ENCODE peak calls at places on chromosomes 12 and 14, in six cellular contexts. A, C, O, T, M and F are unnamed samples.

GRCh38 chr14:54253195-54253947 is 143.4 kb upstream of the CDKN3 start:
- DNase-seq in M (no peak), C (no peak), O (no peak), A (peak; percentile 99), T (no peak), F (no peak)

GRCh38 chr12:85874064-85874463 is at the start of gene NTS:
- DNase-seq in C (no peak), M (no peak), O (no peak), A (peak; percentile 15), T (no peak), F (no peak)

GRCh38 chr14:36020120-36021029 is 156.1 kb downstream of the PTCSC3 start:
- DNase-seq in O (no peak), M (no peak), T (no peak), A (no peak), C (no peak), F (no peak)

GRCh38 chr12:63410197-63410596 is 258.1 kb downstream of the DPY19L2 start:
- DNase-seq in A (no peak), M (no peak), O (no peak), T (no peak), C (no peak), F (no peak)

GRCh38 chr14:101221549-101222160 is 318.1 kb upstream of the RTL1 start:
- DNase-seq in O (no peak), T (no peak), C (no peak), A (no peak), M (no peak), F (no peak)

GRCh38 chr12:77914089-77914488 is 83.4 kb downstream of the NAV3 start:
- DNase-seq in A (no peak), T (no peak), M (no peak), O (no peak), C (no peak), F (no peak)

GRCh38 chr12:20716037-20716436 is 20.9 kb downstream of the SLCO1C1 start:
- DNase-seq in C (peak; percentile 13), O (peak; percentile 43), A (peak; percentile 31), T (no peak), M (no peak), F (peak; percentile 25)

GRCh38 chr12:18443768-18444437 is 182.6 kb downstream of the PIK3C2G start:
- DNase-seq in C (no peak), O (no peak), M (no peak), A (peak; percentile 67), T (no peak), F (no peak)

GRCh38 chr12:132559652-132560420 is 50.5 kb downstream of the LRCOL1 start:
- DNase-seq in A (peak; percentile 73), M (no peak), C (no peak), O (peak; percentile 35), T (no peak), F (no peak)

GRCh38 chr12:95858451-95859343 is at the start of gene SNRPF:
- DNase-seq in O (peak; percentile 98), C (peak; percentile 91), M (peak; percentile 99), A (peak; percentile 99), T (peak; percentile 86), F (peak; percentile 96)

GRCh38 chr14:105119410-105120025 is 49.1 kb downstream of the JAG2 start:
- DNase-seq in T (no peak), A (no peak), M (peak; percentile 77), O (no peak), C (no peak), F (no peak)

GRCh38 chr12:39892146-39892545 is 213.7 kb downstream of the SLC2A13 start:
- DNase-seq in C (no peak), O (no peak), A (no peak), M (no peak), T (no peak), F (no peak)

GRCh38 chr14:102317564-102318248 is 1.8 kb upstream of the ZNF839 start:
- DNase-seq in O (no peak), C (no peak), T (no peak), M (no peak), A (peak; percentile 61), F (no peak)

GRCh38 chr14:102316746-102317563 is 2.6 kb upstream of the ZNF839 start:
- DNase-seq in O (peak; percentile 80), A (peak; percentile 91), M (peak; percentile 99), T (peak; percentile 59), C (peak; percentile 72), F (peak; percentile 78)

GRCh38 chr14:102314242-102315011 is 5.1 kb upstream of the ZNF839 start:
- DNase-seq in C (no peak), A (peak; percentile 78), M (peak; percentile 97), O (no peak), T (no peak), F (no peak)

GRCh38 chr14:102318781-102319276 is 717 bp upstream of the ZNF839 start:
- DNase-seq in O (no peak), M (no peak), A (no peak), T (no peak), C (no peak), F (no peak)

GRCh38 chr14:102316048-102316745 is 3.3 kb upstream of the ZNF839 start:
- DNase-seq in C (no peak), A (peak; percentile 35), T (peak; percentile 11), O (no peak), M (no peak), F (no peak)
- H3K4me3 ChIP-seq in C (peak overlapping the region; percentile 58), A (peak overlapping the region; percentile 57), T (peak overlapping the region; percentile 23), O (peak overlapping the region; percentile 29), M (no peak overlapping the region), F (peak overlapping the region; percentile 56)

GRCh38 chr14:90179809-90180779 is 76.3 kb upstream of the PSMC1 start:
- DNase-seq in M (no peak), A (no peak), T (no peak), C (no peak), O (no peak), F (no peak)

GRCh38 chr14:90188588-90188987 is 67.8 kb upstream of the PSMC1 start:
- DNase-seq in O (no peak), T (no peak), A (no peak), C (no peak), M (no peak), F (no peak)

GRCh38 chr14:90184094-90184493 is 72.3 kb upstream of the PSMC1 start:
- DNase-seq in C (no peak), T (no peak), M (no peak), A (no peak), O (no peak), F (no peak)

GRCh38 chr14:90179357-90179756 is 77.0 kb upstream of the PSMC1 start:
- DNase-seq in C (no peak), O (no peak), M (no peak), A (no peak), T (no peak), F (no peak)

DNA sequence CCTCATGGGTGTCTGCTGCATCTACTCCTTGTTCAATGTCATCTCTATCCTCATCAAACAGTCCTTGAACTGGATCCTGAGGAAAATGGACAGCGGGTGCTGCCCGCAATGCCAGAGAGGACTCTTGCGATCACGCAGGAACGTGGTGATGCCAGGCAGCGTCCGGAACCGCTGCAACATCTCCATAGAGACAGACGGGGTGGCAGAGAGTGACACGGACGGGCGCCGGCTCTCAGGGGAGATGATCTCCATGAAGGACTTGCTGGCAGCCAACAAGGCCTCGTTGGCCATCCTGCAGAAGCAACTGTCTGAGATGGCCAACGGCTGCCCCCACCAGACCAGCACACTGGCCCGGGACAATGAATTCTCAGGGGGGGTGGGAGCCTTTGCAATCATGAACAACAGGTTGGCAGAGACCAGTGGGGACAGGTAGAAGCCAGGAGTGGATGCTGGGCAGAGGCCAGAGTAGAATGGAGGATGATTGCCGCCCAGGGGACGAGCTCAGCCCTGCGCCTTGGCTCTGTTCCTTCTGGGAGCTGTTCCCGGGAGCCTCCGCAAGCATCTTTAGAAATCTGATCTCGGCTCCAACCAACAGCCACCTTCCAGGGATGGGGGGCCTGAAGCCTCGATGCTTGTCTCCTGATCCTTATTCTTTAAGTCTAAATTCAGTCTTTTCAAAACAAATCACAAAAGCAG is 71.6 kb upstream of the PSMC1 start:
- DNase-seq in T (no peak), C (no peak), M (no peak), A (no peak), O (no peak), F (no peak)
- H3K4me3 ChIP-seq in T (no peak overlapping the region), C (no peak overlapping the region), M (no peak overlapping the region), A (no peak overlapping the region), O (no peak overlapping the region), F (no peak overlapping the region)

GRCh38 chr12:120199025-120199424 is 1.9 kb downstream of the RPLP0 start:
- DNase-seq in A (peak; percentile 34), O (no peak), M (no peak), C (no peak), T (no peak), F (no peak)
- H3K4me3 ChIP-seq in A (peak overlapping the region; percentile 76), O (peak overlapping the region; percentile 100), M (no peak overlapping the region), C (peak overlapping the region; percentile 99), T (peak overlapping the region; percentile 78), F (no peak overlapping the region)

GRCh38 chr14:89952581-89952980 is 1.9 kb downstream of the EFCAB11 start:
- DNase-seq in O (no peak), A (no peak), M (no peak), T (no peak), C (no peak), F (no peak)

GRCh38 chr14:89955022-89955414 is 488 bp upstream of the EFCAB11 start:
- DNase-seq in T (no peak), A (peak; percentile 24), O (no peak), C (no peak), M (no peak), F (no peak)

GRCh38 chr14:89954045-89955021 is at the start of gene EFCAB11:
- DNase-seq in O (peak; percentile 95), C (peak; percentile 96), M (peak; percentile 99), T (peak; percentile 94), A (peak; percentile 99), F (peak; percentile 98)

GRCh38 chr14:89955418-89956293 is at the start of gene TDP1:
- DNase-seq in C (peak; percentile 90), M (peak; percentile 99), T (peak; percentile 67), A (peak; percentile 96), O (peak; percentile 80), F (peak; percentile 87)

DNA sequence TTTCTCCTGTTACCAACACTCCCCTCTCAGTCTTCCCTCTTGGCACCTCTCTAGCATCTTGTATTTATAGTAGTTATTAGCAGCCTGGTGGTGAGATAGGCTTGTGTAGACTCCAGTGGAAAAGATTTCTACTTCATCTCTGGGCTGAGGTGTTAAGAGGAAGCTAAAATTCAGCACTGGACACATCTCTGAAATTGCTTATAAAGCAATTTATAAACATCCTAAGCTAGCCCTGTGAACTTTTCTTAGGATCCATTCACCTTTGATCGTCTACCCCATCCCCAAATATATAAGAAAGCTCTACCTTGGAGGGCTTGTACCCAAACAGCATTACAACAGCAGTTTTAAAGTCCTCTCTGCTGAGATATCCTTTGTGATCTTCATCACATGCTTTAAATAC is 928 bp downstream of the EFCAB11 start:
- DNase-seq in T (no peak), O (no peak), A (no peak), M (no peak), C (no peak), F (no peak)
- H3K4me3 ChIP-seq in T (peak overlapping the region; percentile 54), O (no peak overlapping the region), A (peak overlapping the region; percentile 81), M (no peak overlapping the region), C (no peak overlapping the region), F (no peak overlapping the region)

DNA sequence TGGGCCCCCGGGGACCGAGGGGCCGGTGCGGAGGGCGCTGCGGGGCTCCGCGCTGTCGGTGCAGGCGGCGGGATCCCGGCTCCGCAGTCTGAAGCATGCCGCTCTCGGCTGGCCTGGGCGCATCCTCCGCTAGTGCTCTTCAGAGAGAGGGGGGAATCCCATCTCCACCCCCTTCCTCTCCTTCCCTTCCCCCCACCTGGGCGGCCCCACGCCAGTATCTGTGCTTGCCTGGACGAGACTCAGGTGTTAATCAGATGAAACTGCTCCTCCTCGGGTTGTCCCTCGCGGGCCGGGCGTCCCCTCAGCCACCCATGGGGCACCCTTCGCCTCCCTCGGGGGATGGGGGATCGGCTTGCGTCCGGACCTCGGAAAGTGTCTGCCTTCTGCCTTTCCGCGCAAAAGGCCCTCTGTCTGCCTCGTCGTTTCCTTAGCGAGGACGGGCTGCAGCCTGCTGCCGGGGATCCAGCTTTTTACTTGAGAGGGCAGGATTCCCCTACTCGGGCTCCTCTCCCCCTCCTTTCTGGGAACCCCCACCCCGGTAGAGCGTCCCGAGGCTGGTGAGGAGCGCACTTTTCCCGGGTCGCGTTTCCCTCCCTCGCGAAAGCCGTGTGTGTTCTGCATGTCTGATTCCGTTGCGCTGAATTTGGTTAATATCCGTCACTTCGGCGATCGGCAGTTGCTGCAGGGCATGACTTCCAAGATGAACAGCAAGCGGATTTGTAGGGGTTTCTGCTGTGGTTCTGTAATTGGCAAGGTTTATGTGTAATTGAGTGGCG is 1.1 kb downstream of the GPHN start:
- DNase-seq in A (peak; percentile 31), C (no peak), M (peak; percentile 89), T (no peak), O (no peak), F (no peak)
- H3K4me3 ChIP-seq in A (peak overlapping the region; percentile 95), C (peak overlapping the region; percentile 96), M (peak overlapping the region; percentile 92), T (peak overlapping the region; percentile 85), O (peak overlapping the region; percentile 76), F (peak overlapping the region; percentile 83)